ENCODE peak calls at places on chromosome 10, in six cellular contexts. V, B, M, J, W and N are unnamed samples.

GRCh38 chr10:92208736-92209135 is 82.1 kb downstream of the CPEB3 start:
- DNase-seq in V (no peak), B (no peak), M (no peak), W (no peak), J (no peak), N (no peak)

GRCh38 chr10:92075829-92076228 is 152.3 kb downstream of the BTAF1 start:
- DNase-seq in W (no peak), B (no peak), J (no peak), V (no peak), M (no peak), N (no peak)

GRCh38 chr10:76115471-76116155 is 684.2 kb downstream of the LRMDA start:
- DNase-seq in J (no peak), M (no peak), W (no peak), V (no peak), B (no peak), N (no peak)

GRCh38 chr10:102713814-102714620 is at the start of gene ARL3:
- DNase-seq in W (peak), J (peak), M (peak), B (peak), V (peak), N (peak)

GRCh38 chr10:60907972-60908371 is 36.0 kb downstream of the RHOBTB1 start:
- DNase-seq in V (no peak), M (no peak), W (no peak), B (no peak), J (no peak), N (no peak)

GRCh38 chr10:8054498-8055407 is at the start of gene GATA3:
- DNase-seq in M (no peak), J (no peak), W (peak), B (no peak), V (peak), N (peak)

GRCh38 chr10:17056781-17057191 is 72.8 kb downstream of the CUBN start:
- DNase-seq in M (no peak), J (no peak), W (no peak), V (no peak), B (no peak), N (no peak)

GRCh38 chr10:2111936-2112335 is 374.6 kb upstream of the ADARB2 start:
- DNase-seq in W (no peak), B (no peak), J (peak), M (no peak), V (no peak), N (peak)

GRCh38 chr10:65571011-65571570 is 1354.7 kb upstream of the LRRTM3 start:
- DNase-seq in M (no peak), J (peak), B (no peak), W (no peak), V (no peak), N (peak)

GRCh38 chr10:116809528-116810500 is 39.5 kb upstream of the ENO4 start:
- DNase-seq in V (no peak), J (peak), M (no peak), W (no peak), B (no peak), N (peak)

GRCh38 chr10:60353519-60354258 is 36.0 kb downstream of the ANK3 start:
- DNase-seq in V (no peak), J (no peak), M (peak), W (peak), B (no peak), N (no peak)

GRCh38 chr10:120729508-120729907 is 121.7 kb upstream of the WDR11 start:
- DNase-seq in B (no peak), M (no peak), J (no peak), W (no peak), V (no peak), N (no peak)

GRCh38 chr10:10821926-10822325 is 195.7 kb upstream of the CELF2 start:
- DNase-seq in W (no peak), M (no peak), V (no peak), B (no peak), J (no peak), N (no peak)

GRCh38 chr10:70132098-70133029 is at the start of gene AIFM2:
- DNase-seq in W (peak), M (peak), V (no peak), J (peak), B (no peak), N (peak)

GRCh38 chr10:60099998-60100747 is 193.8 kb upstream of the CCDC6 start:
- DNase-seq in J (peak), B (no peak), M (no peak), V (peak), W (peak), N (peak)

GRCh38 chr10:49488056-49488455 is 50.9 kb downstream of the ERCC6 start:
- DNase-seq in V (no peak), W (no peak), M (no peak), J (no peak), B (no peak), N (peak)

GRCh38 chr10:51436805-51437204 is 262.6 kb downstream of the CSTF2T start:
- DNase-seq in V (no peak), J (no peak), M (no peak), B (no peak), W (no peak), N (no peak)

GRCh38 chr10:124685251-124685650 is 58.9 kb downstream of the FAM53B start:
- DNase-seq in B (no peak), J (no peak), M (no peak), W (no peak), V (no peak), N (no peak)

GRCh38 chr10:48598243-48598935 is 6.5 kb downstream of the ARHGAP22 start:
- DNase-seq in J (no peak), W (no peak), V (no peak), M (no peak), B (no peak), N (peak)

GRCh38 chr10:124339951-124340760 is 78.6 kb downstream of the OAT start:
- DNase-seq in V (no peak), W (no peak), J (no peak), M (no peak), B (no peak), N (no peak)

GRCh38 chr10:86644412-86645110 is 9.8 kb upstream of the OPN4 start:
- DNase-seq in V (no peak), W (no peak), M (no peak), J (no peak), B (no peak), N (no peak)

GRCh38 chr10:4213441-4213840 is 428.4 kb upstream of the KLF6 start:
- DNase-seq in W (no peak), M (no peak), B (no peak), V (no peak), J (no peak), N (no peak)

GRCh38 chr10:13526952-13527863 is 1.6 kb downstream of the BEND7 start:
- DNase-seq in W (no peak), B (no peak), V (no peak), J (peak), M (no peak), N (no peak)

GRCh38 chr10:111118758-111119157 is 41.9 kb downstream of the ADRA2A start:
- DNase-seq in J (no peak), W (no peak), V (no peak), M (no peak), B (no peak), N (no peak)

GRCh38 chr10:42367532-42368230 is 270.7 kb downstream of the ZNF33B start:
- DNase-seq in B (no peak), W (peak), V (no peak), M (peak), J (no peak), N (no peak)

GRCh38 chr10:1100691-1101368 is 44.6 kb downstream of the WDR37 start:
- DNase-seq in B (no peak), V (no peak), W (no peak), J (no peak), M (no peak), N (no peak)

GRCh38 chr10:28947209-28947608 is 269.9 kb downstream of the BAMBI start:
- DNase-seq in J (no peak), V (no peak), M (no peak), W (no peak), B (no peak), N (no peak)

GRCh38 chr10:110076559-110077318 is 69.0 kb downstream of the ADD3 start:
- DNase-seq in B (no peak), M (no peak), J (peak), W (peak), V (no peak), N (peak)

GRCh38 chr10:74836855-74837254 is 10.5 kb downstream of the KAT6B start:
- DNase-seq in B (no peak), J (no peak), V (no peak), W (no peak), M (no peak), N (no peak)

GRCh38 chr10:19930936-19931859 is 115.0 kb downstream of the PLXDC2 start:
- DNase-seq in W (no peak), M (no peak), V (no peak), B (no peak), J (no peak), N (no peak)

GRCh38 chr10:112790030-112790429 is 160.0 kb upstream of the TCF7L2 start:
- DNase-seq in B (no peak), W (no peak), J (no peak), M (no peak), V (no peak), N (no peak)

GRCh38 chr10:47257396-47258120 is 42.4 kb upstream of the GDF10 start:
- DNase-seq in B (no peak), M (no peak), W (no peak), V (no peak), J (no peak), N (no peak)